ENCODE peak calls at places on chromosome 18, in five cellular contexts. G is kidney glomerular epithelial cell; Z is G401; D is SK-N-DZ; U is stimulated activated CD4-positive, alpha-beta T cell treated with anti-CD3 and anti-CD28 coated beads, Interleukin-4, amount 100 ng/mL, for 24 hours. H is an unnamed sample.

GRCh38 chr18:13611616-13612110 is 114.7 kb downstream of the FAM210A start:
- DNase-seq in G (peak; percentile 1), Z (peak; percentile 64), D (peak; percentile 26), U (no peak), H (no peak)

GRCh38 chr18:76498064-76498463 is 3.0 kb upstream of the ZNF516 start:
- DNase-seq in G (no peak), Z (no peak), D (no peak), U (no peak), H (no peak)

GRCh38 chr18:42620585-42620984 is 494.9 kb downstream of the RIT2 start:
- DNase-seq in G (no peak), Z (no peak), D (no peak), U (no peak), H (no peak)

GRCh38 chr18:25399554-25399953 is 47.6 kb upstream of the ZNF521 start:
- DNase-seq in G (peak; percentile 6), Z (no peak), D (peak; percentile 92), U (no peak), H (no peak)

GRCh38 chr18:35407871-35408481 is 30.8 kb upstream of the ZNF396 start:
- DNase-seq in G (peak; percentile 69), Z (peak; percentile 81), D (peak; percentile 71), U (peak; percentile 61), H (peak; percentile 41)

GRCh38 chr18:65750421-65751144 is at the start of gene CDH7:
- DNase-seq in G (no peak), Z (peak; percentile 58), D (peak; percentile 39), U (no peak), H (peak; percentile 45)

GRCh38 chr18:36066001-36066400 is 1.4 kb downstream of the RPRD1A start:
- DNase-seq in G (no peak), Z (no peak), D (no peak), U (no peak), H (no peak)

GRCh38 chr18:52286675-52287074 is 53.3 kb upstream of the DCC start:
- DNase-seq in G (no peak), Z (no peak), D (no peak), U (no peak), H (no peak)

GRCh38 chr18:53553030-53553429 is 671.4 kb downstream of the MBD2 start:
- DNase-seq in G (no peak), Z (no peak), D (no peak), U (no peak), H (no peak)

GRCh38 chr18:5891361-5892215 is 3.7 kb downstream of the TMEM200C start:
- DNase-seq in G (no peak), Z (no peak), D (no peak), U (no peak), H (no peak)

GRCh38 chr18:57970356-57971095 is 73.5 kb upstream of the NEDD4L start:
- DNase-seq in G (no peak), Z (no peak), D (no peak), U (no peak), H (peak; percentile 22)

GRCh38 chr18:79508565-79509535 is 113.1 kb downstream of the NFATC1 start:
- DNase-seq in G (no peak), Z (no peak), D (no peak), U (no peak), H (no peak)

GRCh38 chr18:64245461-64245860 is 96.6 kb upstream of the LINC00305 start:
- DNase-seq in G (no peak), Z (peak; percentile 11), D (no peak), U (no peak), H (no peak)

GRCh38 chr18:74540689-74541421 is 6.6 kb downstream of the CNDP1 start:
- DNase-seq in G (peak; percentile 13), Z (no peak), D (no peak), U (no peak), H (no peak)

H was measured in BE2C.